ENCODE peak calls at places on chromosomes 5 and 9, in seven cellular contexts. B is hepatocyte, D is AG08395, N is GM23248, X is NCI-H460, R is PC-9, Z is fibroblast of the aortic adventitia. U is an unnamed sample.

GRCh38 chr9:100084145-100084478 is 14.7 kb downstream of the ERP44 start:
- DNase-seq in B (no peak), D (no peak), N (no peak), X (no peak), R (no peak), Z (no peak), U (no peak)

GRCh38 chr5:119814655-119815054 is 185.3 kb downstream of the FAM170A start:
- DNase-seq in B (no peak), D (no peak), N (no peak), X (no peak), R (no peak), Z (no peak), U (no peak)

GRCh38 chr5:132265336-132266030 is 8.0 kb downstream of the PDLIM4 start:
- DNase-seq in B (peak), D (peak), N (peak), X (no peak), R (peak), Z (peak), U (peak)

GRCh38 chr9:80407220-80407619 is 835.5 kb downstream of the TLE4 start:
- DNase-seq in B (no peak), D (no peak), N (no peak), X (no peak), R (no peak), Z (no peak), U (no peak)

GRCh38 chr5:9832921-9833320 is 202.8 kb upstream of the TAS2R1 start:
- DNase-seq in B (no peak), D (no peak), N (no peak), X (no peak), R (no peak), Z (no peak), U (no peak)

GRCh38 chr5:137563301-137563645 is 64.1 kb upstream of the SPOCK1 start:
- DNase-seq in B (no peak), D (no peak), N (no peak), X (no peak), R (no peak), Z (no peak), U (no peak)

GRCh38 chr5:78537821-78538220 is 110.8 kb downstream of the LHFPL2 start:
- DNase-seq in B (peak), D (peak), N (peak), X (peak), R (no peak), Z (peak), U (peak)

GRCh38 chr9:14349818-14350333 is 35.9 kb upstream of the NFIB start:
- DNase-seq in B (no peak), D (no peak), N (no peak), X (no peak), R (no peak), Z (peak), U (no peak)

GRCh38 chr5:32383065-32383464 is 61.5 kb downstream of the ZFR start:
- DNase-seq in B (no peak), D (no peak), N (no peak), X (no peak), R (no peak), Z (no peak), U (no peak)

GRCh38 chr9:91741529-91741928 is 208.5 kb downstream of the ROR2 start:
- DNase-seq in B (no peak), D (peak), N (peak), X (no peak), R (no peak), Z (peak), U (peak)

GRCh38 chr5:154646841-154647759 is 108.1 kb upstream of the LARP1 start:
- DNase-seq in B (peak), D (peak), N (peak), X (no peak), R (no peak), Z (peak), U (peak)

GRCh38 chr5:179768326-179769085 is 25.3 kb upstream of the LTC4S start:
- DNase-seq in B (no peak), D (no peak), N (no peak), X (no peak), R (no peak), Z (no peak), U (no peak)

GRCh38 chr9:93895535-93895934 is 59.6 kb downstream of the BARX1 start:
- DNase-seq in B (no peak), D (no peak), N (no peak), X (no peak), R (no peak), Z (no peak), U (no peak)

U was measured in fibroblast of pulmonary artery.